ENCODE peak calls at places on chromosome 4, in seven cellular contexts. One of them, this sample, is unnamed. For H3K9me3, the result is how much of the 10 kb centered on the place peaks cover.

GRCh38 chr4:185849543-185850185 is 37.7 kb upstream of the SORBS2 start:
- DNase-seq in left ventricle myocardium inferior: peak
- DNase-seq in CD8-positive, alpha-beta T cell: no peak
- DNase-seq in tibial nerve: no peak
- DNase-seq in fibroblast of lung: no peak
- DNase-seq in spleen: no peak
- DNase-seq in hepatocyte: no peak
- DNase-seq in this sample: no peak

GRCh38 chr4:26273308-26273980 is 47.4 kb upstream of the RBPJ start:
- DNase-seq in left ventricle myocardium inferior: peak
- DNase-seq in CD8-positive, alpha-beta T cell: no peak
- DNase-seq in tibial nerve: no peak
- DNase-seq in fibroblast of lung: no peak
- DNase-seq in spleen: no peak
- DNase-seq in hepatocyte: peak
- DNase-seq in this sample: no peak

GRCh38 chr4:16031554-16032381 is 52.1 kb downstream of the PROM1 start:
- DNase-seq in left ventricle myocardium inferior: no peak
- DNase-seq in CD8-positive, alpha-beta T cell: no peak
- DNase-seq in tibial nerve: no peak
- DNase-seq in fibroblast of lung: no peak
- DNase-seq in spleen: no peak
- DNase-seq in hepatocyte: no peak
- DNase-seq in this sample: no peak

GRCh38 chr4:30792616-30793015 is 72.4 kb downstream of the PCDH7 start:
- DNase-seq in left ventricle myocardium inferior: no peak
- DNase-seq in CD8-positive, alpha-beta T cell: no peak
- DNase-seq in tibial nerve: no peak
- DNase-seq in fibroblast of lung: peak
- DNase-seq in spleen: no peak
- DNase-seq in hepatocyte: no peak
- DNase-seq in this sample: no peak

GRCh38 chr4:7189066-7189465 is 3.3 kb upstream of the SORCS2 start:
- DNase-seq in left ventricle myocardium inferior: no peak
- DNase-seq in CD8-positive, alpha-beta T cell: no peak
- DNase-seq in tibial nerve: peak
- DNase-seq in fibroblast of lung: no peak
- DNase-seq in spleen: peak
- DNase-seq in hepatocyte: no peak
- DNase-seq in this sample: peak

GRCh38 chr4:186617921-186618320 is 62.6 kb upstream of the MTNR1A start:
- DNase-seq in left ventricle myocardium inferior: no peak
- DNase-seq in CD8-positive, alpha-beta T cell: no peak
- DNase-seq in tibial nerve: no peak
- DNase-seq in fibroblast of lung: peak
- DNase-seq in spleen: no peak
- DNase-seq in hepatocyte: no peak
- DNase-seq in this sample: no peak

GRCh38 chr4:3111461-3111860 is 37.0 kb downstream of the HTT start:
- DNase-seq in left ventricle myocardium inferior: no peak
- DNase-seq in CD8-positive, alpha-beta T cell: no peak
- DNase-seq in tibial nerve: no peak
- DNase-seq in fibroblast of lung: peak
- DNase-seq in spleen: no peak
- DNase-seq in hepatocyte: peak
- DNase-seq in this sample: no peak

GRCh38 chr4:54440394-54441223 is 211.5 kb downstream of the PDGFRA start:
- DNase-seq in left ventricle myocardium inferior: no peak
- DNase-seq in CD8-positive, alpha-beta T cell: no peak
- DNase-seq in tibial nerve: no peak
- DNase-seq in fibroblast of lung: peak
- DNase-seq in spleen: no peak
- DNase-seq in hepatocyte: peak
- DNase-seq in this sample: no peak

GRCh38 chr4:102761902-102762301 is 1.1 kb upstream of the MANBA start:
- DNase-seq in left ventricle myocardium inferior: no peak
- DNase-seq in CD8-positive, alpha-beta T cell: no peak
- DNase-seq in tibial nerve: no peak
- DNase-seq in fibroblast of lung: no peak
- DNase-seq in spleen: no peak
- DNase-seq in hepatocyte: no peak
- DNase-seq in this sample: no peak

GRCh38 chr4:102761478-102761790 is 666 bp upstream of the MANBA start:
- DNase-seq in left ventricle myocardium inferior: no peak
- DNase-seq in CD8-positive, alpha-beta T cell: peak
- DNase-seq in tibial nerve: no peak
- DNase-seq in fibroblast of lung: peak
- DNase-seq in spleen: no peak
- DNase-seq in hepatocyte: peak
- DNase-seq in this sample: no peak

GRCh38 chr4:102758241-102758871 is 2.4 kb downstream of the MANBA start:
- DNase-seq in left ventricle myocardium inferior: no peak
- DNase-seq in CD8-positive, alpha-beta T cell: no peak
- DNase-seq in tibial nerve: no peak
- DNase-seq in fibroblast of lung: no peak
- DNase-seq in spleen: no peak
- DNase-seq in hepatocyte: no peak
- DNase-seq in this sample: no peak

GRCh38 chr4:102760645-102761477 is at the start of gene MANBA:
- DNase-seq in left ventricle myocardium inferior: peak
- DNase-seq in CD8-positive, alpha-beta T cell: peak
- DNase-seq in tibial nerve: peak
- DNase-seq in fibroblast of lung: peak
- DNase-seq in spleen: peak
- DNase-seq in hepatocyte: peak
- DNase-seq in this sample: peak

GRCh38 chr4:102759835-102760644 is 728 bp downstream of the MANBA start:
- DNase-seq in left ventricle myocardium inferior: no peak
- DNase-seq in CD8-positive, alpha-beta T cell: peak
- DNase-seq in tibial nerve: peak
- DNase-seq in fibroblast of lung: peak
- DNase-seq in spleen: no peak
- DNase-seq in hepatocyte: peak
- DNase-seq in this sample: no peak
- TF ChIP-seq CTCF in left ventricle myocardium inferior: no peak
- TF ChIP-seq CTCF in CD8-positive, alpha-beta T cell: no peak
- TF ChIP-seq CTCF in tibial nerve: no peak
- TF ChIP-seq CTCF in fibroblast of lung: no peak
- TF ChIP-seq CTCF in spleen: no peak
- TF ChIP-seq CTCF in hepatocyte: no peak
- TF ChIP-seq CTCF in this sample: no peak

DNA sequence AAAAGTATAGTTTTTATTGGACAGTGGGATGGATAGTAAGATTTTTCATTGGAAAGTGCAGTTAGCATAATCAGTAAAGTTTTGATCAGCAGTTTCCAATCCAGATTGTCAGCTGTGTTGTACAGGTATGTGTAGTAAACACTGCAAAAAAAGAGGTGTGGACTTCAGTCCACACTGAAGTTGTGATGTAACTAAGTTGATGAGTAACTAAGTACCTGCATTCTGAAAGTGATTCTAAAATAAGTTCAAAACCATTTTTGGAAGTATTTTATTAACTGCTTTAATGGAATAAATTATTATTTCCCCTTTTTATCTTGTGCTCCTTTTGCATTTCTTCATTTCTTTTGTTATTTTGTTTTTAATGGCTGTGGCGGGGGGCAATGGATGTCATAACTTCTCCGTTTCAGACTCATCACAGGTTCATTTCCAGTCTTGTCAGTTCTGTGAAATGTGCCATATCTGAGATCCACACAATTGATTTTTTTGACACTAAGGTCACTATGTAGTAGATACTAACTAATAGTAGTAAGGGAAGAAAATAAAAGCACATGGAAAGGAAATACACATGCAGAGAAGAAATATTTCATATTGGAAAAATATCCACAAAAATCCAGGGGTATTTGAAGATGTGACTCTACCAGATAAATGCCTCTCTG is 247.5 kb downstream of the GABRG1 start:
- DNase-seq in left ventricle myocardium inferior: no peak
- DNase-seq in CD8-positive, alpha-beta T cell: no peak
- DNase-seq in tibial nerve: no peak
- DNase-seq in fibroblast of lung: no peak
- DNase-seq in spleen: no peak
- DNase-seq in hepatocyte: peak
- DNase-seq in this sample: no peak
- H3K27ac ChIP-seq in left ventricle myocardium inferior: no peak
- H3K27ac ChIP-seq in CD8-positive, alpha-beta T cell: no peak
- H3K27ac ChIP-seq in tibial nerve: no peak
- H3K27ac ChIP-seq in fibroblast of lung: no peak
- H3K27ac ChIP-seq in spleen: no peak
- H3K27ac ChIP-seq in hepatocyte: no peak
- H3K27ac ChIP-seq in this sample: no peak

GRCh38 chr4:175034007-175034406 is 115.8 kb downstream of the ADAM29 start:
- DNase-seq in left ventricle myocardium inferior: no peak
- DNase-seq in CD8-positive, alpha-beta T cell: no peak
- DNase-seq in tibial nerve: no peak
- DNase-seq in fibroblast of lung: no peak
- DNase-seq in spleen: no peak
- DNase-seq in hepatocyte: no peak
- DNase-seq in this sample: no peak

GRCh38 chr4:175033162-175033561 is 115.0 kb downstream of the ADAM29 start:
- DNase-seq in left ventricle myocardium inferior: no peak
- DNase-seq in CD8-positive, alpha-beta T cell: no peak
- DNase-seq in tibial nerve: no peak
- DNase-seq in fibroblast of lung: no peak
- DNase-seq in spleen: no peak
- DNase-seq in hepatocyte: no peak
- DNase-seq in this sample: no peak

GRCh38 chr4:175034986-175035705 is 117.0 kb downstream of the ADAM29 start:
- DNase-seq in left ventricle myocardium inferior: no peak
- DNase-seq in CD8-positive, alpha-beta T cell: no peak
- DNase-seq in tibial nerve: no peak
- DNase-seq in fibroblast of lung: peak
- DNase-seq in spleen: no peak
- DNase-seq in hepatocyte: no peak
- DNase-seq in this sample: no peak

DNA sequence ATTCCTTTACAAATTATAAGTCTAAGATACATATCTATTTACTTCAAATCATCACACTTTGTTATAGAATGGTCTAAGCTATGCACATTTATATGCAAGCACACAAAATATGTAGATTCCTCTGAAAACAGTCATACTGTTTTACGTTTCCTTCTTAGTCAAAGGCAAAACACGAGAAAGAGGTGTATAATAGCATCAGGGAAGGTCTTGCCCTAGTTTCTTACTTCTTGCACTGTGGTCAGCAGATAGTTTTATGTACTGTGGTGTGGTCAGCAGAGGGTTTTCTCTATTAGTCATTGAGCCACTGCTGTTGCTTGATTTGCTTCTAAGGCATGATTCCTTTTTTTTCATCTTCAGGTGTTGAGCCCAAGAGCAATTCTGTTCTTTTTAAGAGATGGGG is 117.7 kb downstream of the ADAM29 start:
- DNase-seq in left ventricle myocardium inferior: no peak
- DNase-seq in CD8-positive, alpha-beta T cell: no peak
- DNase-seq in tibial nerve: no peak
- DNase-seq in fibroblast of lung: peak
- DNase-seq in spleen: no peak
- DNase-seq in hepatocyte: no peak
- DNase-seq in this sample: no peak
- H3K9me3 ChIP-seq in left ventricle myocardium inferior: under half
- H3K9me3 ChIP-seq in CD8-positive, alpha-beta T cell: under half
- H3K9me3 ChIP-seq in tibial nerve: under half
- H3K9me3 ChIP-seq in fibroblast of lung: under half
- H3K9me3 ChIP-seq in spleen: under half
- H3K9me3 ChIP-seq in hepatocyte: under half
- H3K9me3 ChIP-seq in this sample: under half

GRCh38 chr4:180757927-180758326 is 1485.3 kb upstream of the TENM3 start:
- DNase-seq in left ventricle myocardium inferior: no peak
- DNase-seq in CD8-positive, alpha-beta T cell: no peak
- DNase-seq in tibial nerve: no peak
- DNase-seq in fibroblast of lung: no peak
- DNase-seq in spleen: no peak
- DNase-seq in hepatocyte: no peak
- DNase-seq in this sample: no peak
- TF ChIP-seq CTCF in left ventricle myocardium inferior: no peak
- TF ChIP-seq CTCF in CD8-positive, alpha-beta T cell: no peak
- TF ChIP-seq CTCF in tibial nerve: no peak
- TF ChIP-seq CTCF in fibroblast of lung: no peak
- TF ChIP-seq CTCF in spleen: no peak
- TF ChIP-seq CTCF in hepatocyte: no peak
- TF ChIP-seq CTCF in this sample: no peak